ENCODE peak calls at places on chromosomes 11 and 22, in ten cellular contexts. P is lower lobe of right lung, V is ovary, O is RWPE1, G is astrocyte, U is neural crest cell, W is body of pancreas, C is astrocyte of the spinal cord, D is osteocyte, H is OCI-LY7. K is an unnamed sample.

GRCh38 chr22:24140357-24140756 is 40.9 kb upstream of the SUSD2 start:
- DNase-seq in U (no peak), C (no peak), V (no peak), W (no peak), D (no peak), G (no peak), P (peak; percentile 61), O (no peak), H (no peak), K (no peak)

GRCh38 chr11:85791326-85791990 is 19.5 kb downstream of the SYTL2 start:
- DNase-seq in C (no peak), G (no peak), P (no peak), V (no peak), H (no peak), D (no peak), U (no peak), W (no peak), O (no peak), K (no peak)

GRCh38 chr11:31355131-31355530 is 14.4 kb downstream of the DCDC1 start:
- DNase-seq in O (no peak), V (no peak), P (no peak), G (no peak), H (no peak), W (no peak), D (no peak), C (no peak), U (no peak), K (no peak)

GRCh38 chr11:95092549-95093324 is 3.1 kb downstream of the ENDOD1 start:
- DNase-seq in O (peak; percentile 37), U (peak; percentile 11), H (peak; percentile 62), V (no peak), D (no peak), C (peak; percentile 67), W (no peak), P (no peak), G (peak; percentile 63), K (no peak)

GRCh38 chr11:17014321-17014773 is at the start of gene PLEKHA7:
- DNase-seq in V (peak; percentile 28), O (peak; percentile 12), D (no peak), C (no peak), H (no peak), U (peak; percentile 33), P (no peak), G (no peak), W (no peak), K (no peak)

GRCh38 chr22:36386900-36387663 is 685 bp downstream of the MYH9 start:
- DNase-seq in U (no peak), P (peak; percentile 92), V (peak; percentile 63), C (no peak), O (no peak), D (no peak), H (peak; percentile 76), W (peak; percentile 73), G (no peak), K (peak; percentile 76)

GRCh38 chr22:36073476-36073875 is 44.9 kb upstream of the RBFOX2 start:
- DNase-seq in P (no peak), W (no peak), U (no peak), C (no peak), D (no peak), G (peak; percentile 67), V (no peak), O (no peak), H (no peak), K (no peak)

GRCh38 chr11:132361011-132361550 is 990.7 kb downstream of the NTM start:
- DNase-seq in O (no peak), U (no peak), C (no peak), D (no peak), G (no peak), P (no peak), W (no peak), H (no peak), V (no peak), K (no peak)

GRCh38 chr11:8062781-8063257 is 18.2 kb upstream of the TUB start:
- DNase-seq in U (no peak), O (no peak), P (no peak), W (no peak), V (no peak), G (no peak), C (no peak), D (peak; percentile 70), H (no peak), K (no peak)

GRCh38 chr22:39598017-39598965 is 27.7 kb downstream of the CACNA1I start:
- DNase-seq in W (peak; percentile 66), V (no peak), D (no peak), U (peak; percentile 54), O (peak; percentile 88), C (no peak), P (peak; percentile 70), G (no peak), H (peak; percentile 73), K (peak; percentile 53)

GRCh38 chr11:64260147-64260708 is 8.9 kb downstream of the PLCB3 start:
- DNase-seq in W (no peak), P (no peak), V (no peak), O (no peak), H (no peak), D (no peak), U (no peak), C (no peak), G (no peak), K (no peak)

GRCh38 chr11:84437129-84438123 is 1151.3 kb upstream of the CCDC90B start:
- DNase-seq in O (no peak), U (no peak), G (no peak), C (no peak), P (peak; percentile 50), D (no peak), W (peak; percentile 68), H (peak; percentile 15), V (no peak), K (no peak)

GRCh38 chr11:83007909-83008580 is 63.7 kb downstream of the RAB30 start:
- DNase-seq in V (peak; percentile 85), G (peak; percentile 28), U (peak; percentile 22), O (no peak), P (peak; percentile 55), D (no peak), H (peak; percentile 54), W (peak; percentile 61), C (no peak), K (no peak)

GRCh38 chr11:96207459-96208449 is 135.2 kb downstream of the MAML2 start:
- DNase-seq in C (no peak), G (no peak), W (no peak), D (no peak), V (no peak), U (no peak), P (no peak), H (peak; percentile 57), O (peak; percentile 60), K (no peak)

GRCh38 chr22:50326959-50327710 is at the start of gene DENND6B:
- DNase-seq in C (peak; percentile 68), D (peak; percentile 93), O (no peak), P (peak; percentile 89), U (peak; percentile 69), H (peak; percentile 87), G (no peak), W (peak; percentile 85), V (peak; percentile 86), K (peak; percentile 82)
- TF ChIP-seq CTCF in C (peak; percentile 18), D (peak; percentile 63), O (peak; percentile 94), P (peak; percentile 55), U (peak; percentile 70), H (peak; percentile 54), G (peak; percentile 30), W (peak; percentile 35), V (no peak), K (no peak)

DNA sequence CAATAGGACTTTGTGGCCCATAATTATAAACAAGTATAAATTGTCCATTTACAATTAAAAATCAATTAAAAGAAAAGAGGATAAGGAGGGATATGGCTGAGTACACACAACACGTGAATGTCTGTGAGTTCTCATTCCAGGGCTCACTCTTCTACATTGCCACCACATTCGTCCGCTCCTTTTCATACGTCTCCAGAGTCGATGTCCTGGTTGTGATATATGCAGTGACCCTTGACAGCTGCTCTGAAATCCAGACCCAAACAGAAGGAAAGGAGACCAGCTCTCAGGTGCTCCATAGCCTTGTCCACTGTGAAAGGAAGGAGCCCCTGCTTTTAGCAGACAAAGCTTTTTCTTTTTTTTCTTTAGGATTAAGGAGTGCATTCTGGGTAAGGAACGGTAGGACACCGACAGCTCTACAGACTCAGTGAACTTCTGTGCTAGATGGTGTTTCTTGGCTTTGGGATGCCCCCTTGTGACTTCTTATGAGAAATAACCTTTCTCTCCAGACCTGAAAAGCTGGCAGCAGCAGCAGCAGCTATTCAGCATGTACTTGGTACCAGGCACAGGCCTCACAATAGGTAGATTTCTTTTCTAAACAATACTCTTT is 19.7 kb upstream of the DNAJB13 start:
- DNase-seq in G (peak; percentile 65), V (no peak), U (peak; percentile 12), P (no peak), H (peak; percentile 74), C (peak; percentile 82), D (no peak), O (peak; percentile 56), W (no peak), K (no peak)
- TF ChIP-seq CTCF in G (peak; percentile 43), V (no peak), U (peak; percentile 54), P (no peak), H (peak; percentile 80), C (peak; percentile 53), D (peak; percentile 53), O (peak; percentile 30), W (peak; percentile 40), K (no peak)

GRCh38 chr11:119030029-119030328 is 698 bp downstream of the SLC37A4 start:
- DNase-seq in W (no peak), G (no peak), U (no peak), D (no peak), H (no peak), C (no peak), P (no peak), O (no peak), V (no peak), K (peak; percentile 31)

GRCh38 chr11:119028346-119029068 is 2.2 kb downstream of the SLC37A4 start:
- DNase-seq in P (no peak), D (no peak), G (no peak), W (peak; percentile 17), U (no peak), V (no peak), H (no peak), O (no peak), C (no peak), K (no peak)

GRCh38 chr11:119029069-119029339 is 1.7 kb downstream of the SLC37A4 start:
- DNase-seq in D (no peak), W (peak; percentile 15), C (no peak), U (no peak), P (no peak), V (no peak), G (no peak), H (no peak), O (no peak), K (no peak)

GRCh38 chr11:119030329-119031047 is at the start of gene SLC37A4:
- DNase-seq in H (peak; percentile 99), W (peak; percentile 99), V (peak; percentile 97), O (peak; percentile 97), G (peak; percentile 93), D (peak; percentile 99), P (peak; percentile 100), U (peak; percentile 97), C (peak; percentile 98), K (peak; percentile 99)

GRCh38 chr11:119029340-119030028 is 1.2 kb downstream of the SLC37A4 start:
- DNase-seq in P (no peak), V (no peak), H (no peak), U (no peak), O (no peak), D (no peak), G (no peak), W (peak; percentile 85), C (no peak), K (no peak)
- TF ChIP-seq CTCF in P (no peak), V (no peak), H (no peak), U (no peak), O (no peak), D (no peak), G (no peak), W (peak; percentile 26), C (no peak), K (no peak)

GRCh38 chr11:78138694-78139421 is 568 bp downstream of the ALG8 start:
- DNase-seq in D (no peak), P (no peak), U (no peak), W (no peak), O (peak; percentile 39), C (peak; percentile 15), G (peak; percentile 16), V (no peak), H (peak; percentile 53), K (no peak)
- TF ChIP-seq CTCF in D (no peak), P (no peak), U (peak; percentile 12), W (no peak), O (no peak), C (no peak), G (no peak), V (no peak), H (peak; percentile 53), K (no peak)

K was measured in activated B cell treated with CpG ODN at 0.5 μM for 24 hours.